ENCODE peak calls at places on chromosomes 11 and 22, in eight cellular contexts. J, I, Z, A, D, S, Q and H are unnamed samples.

GRCh38 chr11:105124756-105125155 is 14.8 kb downstream of the CARD18 start:
- DNase-seq in J (no peak), I (no peak), Z (no peak), Q (no peak), A (no peak), S (no peak), D (no peak), H (no peak)

GRCh38 chr11:13114566-13115465 is 105.7 kb downstream of the RASSF10 start:
- DNase-seq in J (peak; percentile 59), S (peak; percentile 90), A (no peak), Z (peak; percentile 54), D (no peak), Q (no peak), I (no peak), H (no peak)

GRCh38 chr11:104654414-104654813 is 243.8 kb downstream of the CASP12 start:
- DNase-seq in Q (no peak), I (no peak), Z (no peak), S (no peak), J (no peak), D (no peak), A (no peak), H (no peak)

GRCh38 chr22:17957683-17958082 is 66.7 kb downstream of the MICAL3 start:
- DNase-seq in D (no peak), Q (no peak), A (peak; percentile 71), I (no peak), J (no peak), Z (no peak), S (no peak), H (no peak)

GRCh38 chr11:117823294-117823940 is 1.1 kb downstream of the FXYD2 start:
- DNase-seq in I (peak; percentile 27), Q (no peak), A (no peak), D (no peak), S (no peak), J (no peak), Z (peak; percentile 46), H (peak; percentile 62)

GRCh38 chr22:33302549-33302948 is 244.4 kb upstream of the SYN3 start:
- DNase-seq in I (no peak), S (no peak), Z (no peak), J (no peak), D (no peak), A (no peak), Q (no peak), H (no peak)

GRCh38 chr22:34122064-34122463 is 201.8 kb upstream of the LARGE1 start:
- DNase-seq in D (no peak), I (no peak), Q (no peak), A (no peak), Z (no peak), S (no peak), J (no peak), H (no peak)

GRCh38 chr11:36890280-36890679 is 292.2 kb upstream of the RAG2 start:
- DNase-seq in S (no peak), A (no peak), Z (peak; percentile 14), D (no peak), I (no peak), J (no peak), Q (no peak), H (no peak)

GRCh38 chr11:2891901-2892214 is 6.3 kb upstream of the CDKN1C start:
- DNase-seq in Q (peak; percentile 62), J (no peak), D (no peak), S (no peak), I (no peak), Z (no peak), A (no peak), H (no peak)

GRCh38 chr22:37753746-37754145 is 54.0 kb upstream of the GCAT start:
- DNase-seq in I (no peak), J (peak; percentile 53), A (no peak), S (no peak), D (no peak), Q (no peak), Z (no peak), H (no peak)

GRCh38 chr11:33692013-33692504 is 8.6 kb downstream of the C11orf91 start:
- DNase-seq in A (peak; percentile 96), Q (peak; percentile 76), Z (peak; percentile 56), J (peak; percentile 84), D (peak; percentile 75), S (no peak), I (peak; percentile 97), H (no peak)

GRCh38 chr11:128476729-128477128 is 110.6 kb downstream of the ETS1 start:
- DNase-seq in Z (no peak), I (peak; percentile 53), J (no peak), Q (no peak), D (no peak), A (no peak), S (no peak), H (no peak)

GRCh38 chr11:66561975-66562248 is 6.5 kb downstream of the CTSF start:
- DNase-seq in S (no peak), J (no peak), I (no peak), A (no peak), Z (no peak), Q (no peak), D (no peak), H (no peak)

GRCh38 chr11:110250168-110250567 is 46.2 kb downstream of the RDX start:
- DNase-seq in Z (no peak), D (no peak), A (no peak), Q (no peak), J (no peak), I (no peak), S (no peak), H (no peak)

GRCh38 chr11:110251837-110252236 is 44.6 kb downstream of the RDX start:
- DNase-seq in A (peak; percentile 47), S (no peak), I (peak; percentile 62), Z (no peak), J (peak; percentile 5), Q (no peak), D (peak; percentile 69), H (no peak)

GRCh38 chr11:110253525-110253924 is 42.9 kb downstream of the RDX start:
- DNase-seq in Z (no peak), D (no peak), S (no peak), I (no peak), J (no peak), A (no peak), Q (no peak), H (no peak)

GRCh38 chr11:110243804-110244203 is 52.6 kb downstream of the RDX start:
- DNase-seq in Q (no peak), I (no peak), J (no peak), A (no peak), S (no peak), Z (no peak), D (no peak), H (no peak)

DNA sequence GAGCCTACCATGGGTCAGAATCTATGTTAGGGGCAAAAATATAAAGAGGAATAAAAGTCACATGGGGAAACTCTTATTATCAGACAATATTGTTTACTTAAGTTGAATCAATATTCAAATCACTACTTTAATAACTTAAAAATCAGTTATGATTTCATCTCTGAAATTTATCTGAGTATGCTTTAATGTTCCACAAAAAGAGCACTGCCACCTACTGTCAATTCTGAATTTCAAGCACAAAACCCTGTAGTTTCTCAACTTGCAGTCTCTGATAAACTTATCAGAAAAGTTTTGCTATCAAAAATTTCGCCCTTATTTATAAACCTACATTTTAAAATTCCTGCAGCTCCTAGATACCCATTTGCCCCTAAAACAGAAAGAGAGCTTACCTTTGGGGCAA is 47.3 kb downstream of the RDX start:
- DNase-seq in I (no peak), J (no peak), D (no peak), S (no peak), Q (no peak), A (peak; percentile 4), Z (no peak), H (no peak)
- TF ChIP-seq CTCF in I (peak; percentile 22), J (no peak), D (peak; percentile 17), S (peak; percentile 44), Q (no peak), A (peak; percentile 36), Z (peak; percentile 1), H (peak; percentile 18)

GRCh38 chr22:45240137-45240809 is 421 bp downstream of the KIAA0930 start:
- DNase-seq in J (no peak), I (no peak), Q (peak; percentile 41), Z (peak; percentile 37), D (peak; percentile 13), A (no peak), S (no peak), H (no peak)

GRCh38 chr22:45240810-45241631 is at the start of gene KIAA0930:
- DNase-seq in J (peak; percentile 68), D (peak; percentile 80), A (peak; percentile 59), Q (peak; percentile 91), S (peak; percentile 90), I (peak; percentile 40), Z (peak; percentile 87), H (peak; percentile 98)

GRCh38 chr22:45239378-45240136 is 1.1 kb downstream of the KIAA0930 start:
- DNase-seq in Q (no peak), Z (no peak), D (no peak), I (no peak), S (no peak), J (no peak), A (no peak), H (no peak)

GRCh38 chr22:45246060-45246985 is 5.6 kb upstream of the KIAA0930 start:
- DNase-seq in Z (no peak), J (peak; percentile 80), D (peak; percentile 83), S (no peak), I (peak; percentile 93), Q (peak; percentile 87), A (peak; percentile 97), H (no peak)

GRCh38 chr22:45242778-45243191 is 2.1 kb upstream of the KIAA0930 start:
- DNase-seq in A (no peak), Z (no peak), J (peak; percentile 49), Q (peak; percentile 64), S (no peak), D (no peak), I (no peak), H (no peak)
- TF ChIP-seq CTCF in A (no peak), Z (no peak), J (no peak), Q (no peak), S (peak; percentile 38), D (no peak), I (peak; percentile 41), H (no peak)

GRCh38 chr11:63681208-63682044 is at the start of gene RTN3:
- DNase-seq in Z (peak; percentile 99), Q (peak; percentile 97), A (peak; percentile 96), I (peak; percentile 96), S (peak; percentile 99), D (peak; percentile 96), J (peak; percentile 98), H (peak; percentile 97)
- TF ChIP-seq CTCF in Z (peak; percentile 9), Q (no peak), A (no peak), I (no peak), S (no peak), D (no peak), J (no peak), H (no peak)

GRCh38 chr11:102784380-102784779 is 4.0 kb upstream of the MMP10 start:
- DNase-seq in S (no peak), J (no peak), D (no peak), I (no peak), A (no peak), Q (no peak), Z (no peak), H (no peak)

GRCh38 chr11:102780491-102780918 is at the start of gene MMP10:
- DNase-seq in S (peak; percentile 62), Q (no peak), I (peak; percentile 74), D (peak; percentile 74), Z (no peak), J (no peak), A (peak; percentile 68), H (no peak)

GRCh38 chr11:102788334-102789035 is 8.1 kb upstream of the MMP10 start:
- DNase-seq in Z (no peak), I (no peak), J (no peak), S (no peak), Q (no peak), A (no peak), D (no peak), H (no peak)

GRCh38 chr11:102783016-102783415 is 2.6 kb upstream of the MMP10 start:
- DNase-seq in S (no peak), D (no peak), I (no peak), Q (no peak), Z (no peak), J (no peak), A (no peak), H (no peak)

GRCh38 chr11:102783720-102784119 is 3.3 kb upstream of the MMP10 start:
- DNase-seq in S (no peak), A (no peak), J (no peak), Q (no peak), Z (no peak), D (peak; percentile 83), I (no peak), H (no peak)
- TF ChIP-seq CTCF in S (no peak), A (no peak), J (no peak), Q (no peak), Z (no peak), D (no peak), I (no peak), H (no peak)